ENCODE peak calls at places on chromosomes 4 and X, in four cellular contexts. P, U, M and I are unnamed samples.

GRCh38 chr4:39446842-39447573 is 11.7 kb downstream of the RPL9 start:
- DNase-seq in P (peak; percentile 80), U (no peak), M (peak; percentile 81), I (peak; percentile 67)

GRCh38 chr4:3745886-3746656 is 20.1 kb upstream of the ADRA2C start:
- DNase-seq in P (no peak), U (no peak), M (no peak), I (no peak)

GRCh38 chrX:111337067-111337466 is 66.8 kb upstream of the CAPN6 start:
- DNase-seq in P (no peak), U (no peak), M (no peak), I (no peak)

GRCh38 chr4:169952236-169953088 is 73.7 kb downstream of the MFAP3L start:
- DNase-seq in P (no peak), U (no peak), M (no peak), I (no peak)

GRCh38 chrX:110755061-110755460 is 40.6 kb downstream of the CHRDL1 start:
- DNase-seq in P (no peak), U (no peak), M (no peak), I (no peak)

GRCh38 chrX:49695276-49696180 is at the start of gene PAGE1:
- DNase-seq in P (no peak), U (no peak), M (no peak), I (no peak)

GRCh38 chrX:123215397-123216089 is 31.5 kb downstream of the GRIA3 start:
- DNase-seq in P (no peak), U (no peak), M (no peak), I (no peak)

GRCh38 chr4:186486172-186486571 is 69.2 kb downstream of the MTNR1A start:
- DNase-seq in P (no peak), U (no peak), M (no peak), I (no peak)

GRCh38 chr4:108425988-108426387 is 194.4 kb upstream of the RPL34 start:
- DNase-seq in P (no peak), U (no peak), M (no peak), I (no peak)

GRCh38 chr4:151744614-151745013 is 16.2 kb downstream of the GATB start:
- DNase-seq in P (no peak), U (peak; percentile 79), M (no peak), I (no peak)

GRCh38 chrX:136397001-136397400 is 90.7 kb upstream of the BRS3 start:
- DNase-seq in P (no peak), U (no peak), M (no peak), I (no peak)

GRCh38 chr4:176435891-176436499 is 116.2 kb downstream of the SPCS3 start:
- DNase-seq in P (no peak), U (no peak), M (no peak), I (no peak)

GRCh38 chr4:37892641-37893040 is 1.8 kb downstream of the TBC1D1 start:
- DNase-seq in P (no peak), U (no peak), M (no peak), I (no peak)

GRCh38 chr4:103429283-103429682 is 231.1 kb upstream of the CENPE start:
- DNase-seq in P (peak; percentile 84), U (no peak), M (no peak), I (peak; percentile 16)

GRCh38 chrX:65657659-65658058 is 9.8 kb upstream of the MSN start:
- DNase-seq in P (no peak), U (no peak), M (no peak), I (no peak)

GRCh38 chr4:41050116-41050515 is 164.2 kb downstream of the APBB2 start:
- DNase-seq in P (no peak), U (no peak), M (no peak), I (no peak)

GRCh38 chr4:182978152-182978827 is 61.1 kb upstream of the DCTD start:
- DNase-seq in P (no peak), U (no peak), M (no peak), I (no peak)

GRCh38 chrX:25012433-25012735 is 3.4 kb downstream of the ARX start:
- DNase-seq in P (peak; percentile 36), U (no peak), M (no peak), I (no peak)

GRCh38 chr4:185202984-185203379 is 818 bp downstream of the CFAP97 start:
- DNase-seq in P (no peak), U (no peak), M (no peak), I (peak; percentile 8)

GRCh38 chr4:8708401-8709021 is 115.9 kb downstream of the CPZ start:
- DNase-seq in P (peak; percentile 0), U (no peak), M (no peak), I (no peak)

GRCh38 chr4:71429962-71430361 is 91.1 kb downstream of the SLC4A4 start:
- DNase-seq in P (no peak), U (no peak), M (no peak), I (no peak)

GRCh38 chrX:110082156-110082555 is 79.2 kb downstream of the TMEM164 start:
- DNase-seq in P (no peak), U (no peak), M (no peak), I (no peak)

GRCh38 chr4:114015444-114015899 is 36.0 kb upstream of the ARSJ start:
- DNase-seq in P (no peak), U (peak; percentile 93), M (no peak), I (no peak)

GRCh38 chr4:55398966-55399365 is 3.2 kb downstream of the TMEM165 start:
- DNase-seq in P (no peak), U (no peak), M (peak; percentile 22), I (no peak)

GRCh38 chr4:169314906-169315305 is 44.1 kb upstream of the SH3RF1 start:
- DNase-seq in P (no peak), U (no peak), M (no peak), I (no peak)

GRCh38 chr4:25020240-25020639 is 10.5 kb downstream of the LGI2 start:
- DNase-seq in P (no peak), U (no peak), M (no peak), I (no peak)

GRCh38 chrX:54921427-54922021 is 900 bp downstream of the TRO start:
- DNase-seq in P (peak; percentile 75), U (no peak), M (peak; percentile 81), I (peak; percentile 72)

GRCh38 chrX:64352084-64352483 is 43.2 kb downstream of the MTMR8 start:
- DNase-seq in P (no peak), U (no peak), M (no peak), I (no peak)

GRCh38 chrX:150806827-150807226 is 91.6 kb downstream of the CD99L2 start:
- DNase-seq in P (no peak), U (no peak), M (no peak), I (no peak)

GRCh38 chr4:17492058-17492741 is 19.7 kb downstream of the QDPR start:
- DNase-seq in P (no peak), U (no peak), M (no peak), I (no peak)

GRCh38 chr4:131566026-131566425 is 1583.1 kb upstream of the PCDH10 start:
- DNase-seq in P (no peak), U (no peak), M (no peak), I (no peak)

GRCh38 chr4:3322059-3322550 is 29.3 kb downstream of the RGS12 start:
- DNase-seq in P (no peak), U (no peak), M (no peak), I (no peak)

GRCh38 chr4:145289403-145290076 is 109.2 kb upstream of the OTUD4 start:
- DNase-seq in P (no peak), U (no peak), M (no peak), I (no peak)

GRCh38 chr4:14607001-14607400 is 395.3 kb upstream of the CPEB2 start:
- DNase-seq in P (no peak), U (no peak), M (no peak), I (no peak)

GRCh38 chr4:81215219-81215892 is at the start of gene PRKG2:
- DNase-seq in P (peak; percentile 27), U (no peak), M (peak; percentile 54), I (peak; percentile 13)

GRCh38 chr4:139666735-139667266 is 1.2 kb downstream of the MGST2 start:
- DNase-seq in P (no peak), U (no peak), M (peak; percentile 23), I (peak; percentile 41)

GRCh38 chrX:130577431-130577830 is 175.6 kb downstream of the RBMX2 start:
- DNase-seq in P (no peak), U (no peak), M (no peak), I (no peak)

GRCh38 chrX:130578906-130579305 is 177.1 kb downstream of the RBMX2 start:
- DNase-seq in P (no peak), U (no peak), M (no peak), I (no peak)

GRCh38 chrX:130575831-130576404 is 174.1 kb downstream of the RBMX2 start:
- DNase-seq in P (peak; percentile 36), U (peak; percentile 42), M (peak; percentile 37), I (peak; percentile 8)
- TF ChIP-seq CTCF in P (peak; percentile 52), U (peak; percentile 90), M (peak; percentile 75), I (peak; percentile 67)

DNA sequence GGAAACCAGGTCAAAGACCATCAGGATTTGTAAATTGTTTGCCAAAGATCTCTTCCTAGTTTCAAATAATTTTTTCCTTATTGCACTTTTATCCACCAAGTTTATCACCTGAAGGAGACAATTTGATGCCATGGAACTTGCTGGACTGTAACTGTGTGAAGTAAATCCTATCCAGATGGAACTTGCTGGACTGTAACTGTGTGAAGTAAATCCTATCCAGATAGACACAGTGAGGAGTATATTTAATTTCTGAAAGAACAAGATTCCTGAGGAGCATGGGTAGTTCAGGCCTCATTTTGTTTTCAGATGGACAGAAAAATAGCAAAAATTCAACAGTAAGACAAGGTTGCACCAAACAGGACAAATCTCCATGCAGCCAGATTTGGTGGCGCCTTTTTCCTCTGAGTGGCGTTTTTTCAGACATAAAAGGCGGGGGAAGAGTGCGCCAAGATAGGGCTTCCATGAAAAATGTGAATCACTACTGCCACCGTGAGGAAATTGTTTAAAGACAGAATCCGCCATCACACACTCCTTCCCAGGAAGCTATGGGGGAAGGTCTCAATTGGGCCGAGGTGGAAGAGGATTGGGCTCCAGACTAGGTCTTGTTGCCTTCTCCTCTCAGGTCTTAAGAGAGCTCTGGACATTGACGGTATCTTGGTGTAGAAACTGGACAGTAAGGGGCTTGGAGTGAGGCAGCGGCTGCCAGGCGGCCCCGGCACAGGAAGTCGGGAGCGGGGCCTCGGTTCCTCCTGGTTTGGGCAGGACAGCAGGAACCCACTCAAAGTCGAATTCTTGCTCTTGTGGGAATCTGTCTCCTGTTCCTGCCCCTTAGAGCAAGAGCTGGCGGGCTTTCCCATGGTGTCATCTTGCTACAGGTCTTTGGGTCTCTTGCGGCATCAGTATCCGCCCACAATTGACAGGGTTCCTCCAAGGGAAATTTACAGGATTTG is 234.7 kb downstream of the OR13H1 start:
- DNase-seq in P (no peak), U (no peak), M (no peak), I (no peak)
- TF ChIP-seq CTCF in P (no peak), U (peak; percentile 72), M (no peak), I (no peak)

DNA sequence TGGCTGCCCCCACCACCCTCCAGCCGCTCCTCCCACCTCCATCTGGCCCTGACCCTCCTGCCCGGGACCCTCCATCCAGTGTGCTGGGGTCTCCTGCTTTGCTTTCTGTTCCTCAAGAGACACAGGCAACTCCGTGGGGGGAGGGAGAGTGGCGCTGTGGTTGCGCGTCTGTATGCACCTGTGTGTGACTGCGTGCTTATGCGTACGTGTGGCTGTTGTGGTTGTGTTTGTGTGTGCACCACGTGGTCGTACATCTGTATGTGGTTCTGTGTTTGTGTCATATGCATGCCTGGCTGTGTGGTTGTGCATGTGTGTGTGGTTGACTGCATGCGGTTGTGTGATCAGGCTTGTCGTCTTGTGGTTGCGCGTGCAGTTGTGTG is 33.2 kb downstream of the CPLX1 start:
- DNase-seq in P (no peak), U (no peak), M (no peak), I (no peak)
- TF ChIP-seq CTCF in P (no peak), U (no peak), M (no peak), I (no peak)

DNA sequence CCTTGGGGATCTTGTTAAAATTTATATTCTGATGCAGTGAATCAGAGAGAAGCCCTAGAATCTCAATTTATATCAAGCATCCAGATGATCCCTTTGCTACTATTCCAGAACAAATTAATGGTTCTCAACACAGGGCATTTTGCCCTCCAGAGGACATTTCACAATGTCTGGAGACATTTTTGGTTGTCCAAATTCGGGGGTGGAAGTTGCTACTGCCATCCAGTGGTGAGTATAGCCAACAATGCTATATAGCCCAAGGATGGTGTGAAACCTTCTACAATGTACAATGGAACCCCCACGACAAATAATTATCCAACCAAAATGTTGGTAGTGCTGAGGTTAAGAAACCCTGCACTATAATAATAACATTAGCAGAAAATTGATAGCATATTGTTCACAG is 2440.0 kb downstream of the PCDH7 start:
- DNase-seq in P (peak; percentile 11), U (no peak), M (no peak), I (peak; percentile 20)
- TF ChIP-seq CTCF in P (no peak), U (peak; percentile 36), M (peak; percentile 14), I (no peak)